ENCODE peak calls at places on chromosomes 4 and X, in five cellular contexts. One of them, this sample, is unnamed.

GRCh38 chrX:43003939-43004338 is 226.0 kb upstream of the PPP1R2C start:
- DNase-seq in hepatocyte: no peak
- DNase-seq in cardiac fibroblast: no peak
- DNase-seq in mammary epithelial cell: no peak
- DNase-seq in ascending aorta: no peak
- DNase-seq in this sample: no peak

GRCh38 chr4:13143704-13144103 is 340.4 kb downstream of the RAB28 start:
- DNase-seq in mammary epithelial cell: no peak
- DNase-seq in ascending aorta: no peak
- DNase-seq in hepatocyte: no peak
- DNase-seq in cardiac fibroblast: no peak
- DNase-seq in this sample: no peak

GRCh38 chr4:40253906-40254305 is 57.1 kb downstream of the RHOH start:
- DNase-seq in hepatocyte: no peak
- DNase-seq in ascending aorta: no peak
- DNase-seq in mammary epithelial cell: no peak
- DNase-seq in cardiac fibroblast: no peak
- DNase-seq in this sample: no peak

GRCh38 chr4:77599378-77599777 is 6.2 kb upstream of the CXCL13 start:
- DNase-seq in mammary epithelial cell: peak
- DNase-seq in hepatocyte: peak
- DNase-seq in cardiac fibroblast: peak
- DNase-seq in ascending aorta: no peak
- DNase-seq in this sample: no peak

GRCh38 chr4:47852121-47852520 is 14.3 kb upstream of the CORIN start:
- DNase-seq in ascending aorta: no peak
- DNase-seq in mammary epithelial cell: peak
- DNase-seq in cardiac fibroblast: peak
- DNase-seq in hepatocyte: no peak
- DNase-seq in this sample: no peak

GRCh38 chr4:123127218-123127617 is 204.8 kb upstream of the NUDT6 start:
- DNase-seq in hepatocyte: no peak
- DNase-seq in cardiac fibroblast: peak
- DNase-seq in mammary epithelial cell: peak
- DNase-seq in ascending aorta: no peak
- DNase-seq in this sample: no peak

GRCh38 chrX:16892504-16893362 is 22.6 kb upstream of the RBBP7 start:
- DNase-seq in mammary epithelial cell: peak
- DNase-seq in hepatocyte: peak
- DNase-seq in cardiac fibroblast: peak
- DNase-seq in ascending aorta: peak
- DNase-seq in this sample: peak

GRCh38 chr4:122576261-122577188 is 44.3 kb downstream of the IL21 start:
- DNase-seq in hepatocyte: peak
- DNase-seq in ascending aorta: no peak
- DNase-seq in mammary epithelial cell: peak
- DNase-seq in cardiac fibroblast: peak
- DNase-seq in this sample: no peak

GRCh38 chr4:82126641-82127040 is 247.2 kb downstream of the HNRNPD start:
- DNase-seq in hepatocyte: no peak
- DNase-seq in mammary epithelial cell: no peak
- DNase-seq in ascending aorta: no peak
- DNase-seq in cardiac fibroblast: no peak
- DNase-seq in this sample: no peak

GRCh38 chr4:25161599-25161960 is 1.3 kb upstream of the SEPSECS start:
- DNase-seq in cardiac fibroblast: no peak
- DNase-seq in mammary epithelial cell: peak
- DNase-seq in hepatocyte: peak
- DNase-seq in ascending aorta: no peak
- DNase-seq in this sample: no peak

GRCh38 chr4:61915501-61915900 is 715.4 kb downstream of the ADGRL3 start:
- DNase-seq in hepatocyte: no peak
- DNase-seq in ascending aorta: no peak
- DNase-seq in cardiac fibroblast: no peak
- DNase-seq in mammary epithelial cell: no peak
- DNase-seq in this sample: no peak

GRCh38 chrX:41144873-41145272 is 59.6 kb downstream of the USP9X start:
- DNase-seq in mammary epithelial cell: no peak
- DNase-seq in ascending aorta: no peak
- DNase-seq in cardiac fibroblast: no peak
- DNase-seq in hepatocyte: no peak
- DNase-seq in this sample: no peak

GRCh38 chrX:42664706-42665105 is 113.3 kb downstream of the PPP1R2C start:
- DNase-seq in ascending aorta: no peak
- DNase-seq in hepatocyte: no peak
- DNase-seq in mammary epithelial cell: no peak
- DNase-seq in cardiac fibroblast: no peak
- DNase-seq in this sample: no peak

GRCh38 chr4:187065836-187066235 is 342.2 kb upstream of the FAT1 start:
- DNase-seq in cardiac fibroblast: no peak
- DNase-seq in mammary epithelial cell: no peak
- DNase-seq in ascending aorta: no peak
- DNase-seq in hepatocyte: no peak
- DNase-seq in this sample: no peak

GRCh38 chr4:109588176-109588575 is 28.1 kb downstream of the MCUB start:
- DNase-seq in cardiac fibroblast: no peak
- DNase-seq in ascending aorta: no peak
- DNase-seq in hepatocyte: no peak
- DNase-seq in mammary epithelial cell: no peak
- DNase-seq in this sample: no peak

GRCh38 chr4:54440394-54441223 is 211.5 kb downstream of the PDGFRA start:
- DNase-seq in cardiac fibroblast: peak
- DNase-seq in ascending aorta: no peak
- DNase-seq in mammary epithelial cell: peak
- DNase-seq in hepatocyte: peak
- DNase-seq in this sample: no peak

GRCh38 chr4:95124906-95125504 is 367.2 kb downstream of the BMPR1B start:
- DNase-seq in hepatocyte: peak
- DNase-seq in mammary epithelial cell: peak
- DNase-seq in ascending aorta: no peak
- DNase-seq in cardiac fibroblast: peak
- DNase-seq in this sample: no peak

GRCh38 chrX:71167031-71167781 is 22.6 kb downstream of the NLGN3 start:
- DNase-seq in hepatocyte: no peak
- DNase-seq in cardiac fibroblast: no peak
- DNase-seq in mammary epithelial cell: no peak
- DNase-seq in ascending aorta: no peak
- DNase-seq in this sample: no peak

GRCh38 chr4:2068198-2068470 is 9.0 kb downstream of the NAT8L start:
- DNase-seq in hepatocyte: no peak
- DNase-seq in mammary epithelial cell: no peak
- DNase-seq in cardiac fibroblast: no peak
- DNase-seq in ascending aorta: no peak
- DNase-seq in this sample: no peak

GRCh38 chrX:71168134-71168533 is 23.5 kb downstream of the NLGN3 start:
- DNase-seq in cardiac fibroblast: no peak
- DNase-seq in mammary epithelial cell: no peak
- DNase-seq in ascending aorta: no peak
- DNase-seq in hepatocyte: no peak
- DNase-seq in this sample: no peak

GRCh38 chr4:39464886-39465501 is 6.1 kb downstream of the LIAS start:
- DNase-seq in hepatocyte: peak
- DNase-seq in mammary epithelial cell: peak
- DNase-seq in cardiac fibroblast: peak
- DNase-seq in ascending aorta: no peak
- DNase-seq in this sample: no peak

GRCh38 chrX:153651540-153652079 is 4.6 kb downstream of the DUSP9 start:
- DNase-seq in mammary epithelial cell: no peak
- DNase-seq in hepatocyte: no peak
- DNase-seq in cardiac fibroblast: no peak
- DNase-seq in ascending aorta: peak
- DNase-seq in this sample: no peak

GRCh38 chrX:66919280-66919832 is 280.5 kb upstream of the EDA2R start:
- DNase-seq in cardiac fibroblast: no peak
- DNase-seq in mammary epithelial cell: no peak
- DNase-seq in hepatocyte: peak
- DNase-seq in ascending aorta: no peak
- DNase-seq in this sample: no peak

GRCh38 chr4:172654482-172654881 is 514.1 kb upstream of the GALNT7 start:
- DNase-seq in ascending aorta: no peak
- DNase-seq in cardiac fibroblast: no peak
- DNase-seq in mammary epithelial cell: no peak
- DNase-seq in hepatocyte: no peak
- DNase-seq in this sample: no peak

GRCh38 chr4:108303488-108304177 is 134.9 kb upstream of the LEF1 start:
- DNase-seq in hepatocyte: no peak
- DNase-seq in ascending aorta: no peak
- DNase-seq in cardiac fibroblast: no peak
- DNase-seq in mammary epithelial cell: peak
- DNase-seq in this sample: no peak

GRCh38 chrX:101397779-101398178 is 7.0 kb downstream of the RPL36A start:
- DNase-seq in mammary epithelial cell: no peak
- DNase-seq in ascending aorta: no peak
- DNase-seq in cardiac fibroblast: peak
- DNase-seq in hepatocyte: peak
- DNase-seq in this sample: no peak

GRCh38 chr4:151325320-151326246 is at the start of gene SH3D19:
- DNase-seq in ascending aorta: peak
- DNase-seq in hepatocyte: peak
- DNase-seq in cardiac fibroblast: peak
- DNase-seq in mammary epithelial cell: peak
- DNase-seq in this sample: no peak

GRCh38 chrX:40531056-40531826 is 49.5 kb upstream of the ATP6AP2 start:
- DNase-seq in mammary epithelial cell: peak
- DNase-seq in hepatocyte: no peak
- DNase-seq in ascending aorta: no peak
- DNase-seq in cardiac fibroblast: no peak
- DNase-seq in this sample: no peak

GRCh38 chrX:153582896-153583295 is 16.0 kb downstream of the CCNQ start:
- DNase-seq in hepatocyte: peak
- DNase-seq in ascending aorta: no peak
- DNase-seq in mammary epithelial cell: peak
- DNase-seq in cardiac fibroblast: peak
- DNase-seq in this sample: peak

GRCh38 chrX:71215335-71215912 is 7.6 kb upstream of the GJB1 start:
- DNase-seq in mammary epithelial cell: no peak
- DNase-seq in ascending aorta: no peak
- DNase-seq in cardiac fibroblast: no peak
- DNase-seq in hepatocyte: no peak
- DNase-seq in this sample: no peak

GRCh38 chrX:153063315-153063714 is 7.0 kb downstream of the PNMA3 start:
- DNase-seq in mammary epithelial cell: no peak
- DNase-seq in cardiac fibroblast: peak
- DNase-seq in ascending aorta: no peak
- DNase-seq in hepatocyte: no peak
- DNase-seq in this sample: no peak

GRCh38 chrX:119427024-119427794 is 28.1 kb downstream of the SLC25A43 start:
- DNase-seq in ascending aorta: no peak
- DNase-seq in hepatocyte: no peak
- DNase-seq in cardiac fibroblast: peak
- DNase-seq in mammary epithelial cell: no peak
- DNase-seq in this sample: peak

GRCh38 chrX:40299502-40300118 is 201.9 kb upstream of the BCOR start:
- DNase-seq in hepatocyte: no peak
- DNase-seq in ascending aorta: no peak
- DNase-seq in cardiac fibroblast: no peak
- DNase-seq in mammary epithelial cell: no peak
- DNase-seq in this sample: no peak

GRCh38 chr4:76611611-76612010 is 176.6 kb downstream of the SHROOM3 start:
- DNase-seq in ascending aorta: peak
- DNase-seq in cardiac fibroblast: no peak
- DNase-seq in hepatocyte: peak
- DNase-seq in mammary epithelial cell: peak
- DNase-seq in this sample: no peak

GRCh38 chr4:84389406-84389805 is 109.7 kb downstream of the NKX6-1 start:
- DNase-seq in ascending aorta: no peak
- DNase-seq in cardiac fibroblast: no peak
- DNase-seq in hepatocyte: no peak
- DNase-seq in mammary epithelial cell: no peak
- DNase-seq in this sample: no peak

GRCh38 chr4:173736840-173737239 is 206.8 kb upstream of the HAND2 start:
- DNase-seq in hepatocyte: no peak
- DNase-seq in cardiac fibroblast: no peak
- DNase-seq in mammary epithelial cell: no peak
- DNase-seq in ascending aorta: no peak
- DNase-seq in this sample: no peak

GRCh38 chr4:83408958-83409357 is 46.7 kb downstream of the HELQ start:
- DNase-seq in ascending aorta: no peak
- DNase-seq in hepatocyte: no peak
- DNase-seq in cardiac fibroblast: no peak
- DNase-seq in mammary epithelial cell: no peak
- DNase-seq in this sample: no peak

GRCh38 chrX:1851527-1851926 is 236.7 kb downstream of the ASMT start:
- DNase-seq in ascending aorta: no peak
- DNase-seq in hepatocyte: no peak
- DNase-seq in mammary epithelial cell: no peak
- DNase-seq in cardiac fibroblast: no peak
- DNase-seq in this sample: no peak

GRCh38 chrX:84046403-84046984 is 141.5 kb downstream of the RPS6KA6 start:
- DNase-seq in cardiac fibroblast: peak
- DNase-seq in ascending aorta: no peak
- DNase-seq in mammary epithelial cell: peak
- DNase-seq in hepatocyte: peak
- DNase-seq in this sample: no peak
- TF ChIP-seq CTCF in cardiac fibroblast: peak
- TF ChIP-seq CTCF in ascending aorta: peak
- TF ChIP-seq CTCF in mammary epithelial cell: peak
- TF ChIP-seq CTCF in hepatocyte: peak
- TF ChIP-seq CTCF in this sample: no peak

DNA sequence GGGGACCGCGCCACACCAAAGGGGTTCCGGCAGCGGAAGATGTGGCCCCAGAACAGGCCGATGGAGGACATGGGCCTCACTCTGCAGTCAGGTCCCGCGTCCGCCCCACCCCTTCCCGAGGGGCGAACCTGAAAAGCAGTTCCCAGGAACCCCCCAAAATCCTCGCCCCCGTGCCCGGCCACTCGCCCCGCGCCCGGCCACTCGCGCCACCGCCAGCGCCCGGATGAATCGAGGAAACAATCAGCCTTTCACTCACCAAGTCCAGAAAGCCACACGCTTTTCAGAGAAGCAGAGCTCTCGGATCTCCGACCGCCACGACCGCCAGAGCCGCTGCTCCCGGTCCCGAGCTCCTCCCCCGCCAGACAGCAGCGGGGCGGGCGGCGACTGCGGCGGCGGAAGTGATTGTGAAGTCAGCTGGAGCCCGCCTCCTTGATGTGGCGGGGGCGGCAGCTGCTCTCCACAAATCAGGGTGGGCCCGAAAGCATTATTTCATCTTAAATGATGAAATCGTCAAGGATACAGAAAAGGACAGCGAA is at the start of gene PJA1:
- DNase-seq in cardiac fibroblast: peak
- DNase-seq in hepatocyte: peak
- DNase-seq in ascending aorta: peak
- DNase-seq in mammary epithelial cell: peak
- DNase-seq in this sample: peak
- TF ChIP-seq CTCF in cardiac fibroblast: no peak
- TF ChIP-seq CTCF in hepatocyte: no peak
- TF ChIP-seq CTCF in ascending aorta: no peak
- TF ChIP-seq CTCF in mammary epithelial cell: no peak
- TF ChIP-seq CTCF in this sample: no peak

GRCh38 chr4:92014060-92014459 is 289.7 kb upstream of the GRID2 start:
- DNase-seq in ascending aorta: no peak
- DNase-seq in cardiac fibroblast: peak
- DNase-seq in mammary epithelial cell: no peak
- DNase-seq in hepatocyte: peak
- DNase-seq in this sample: no peak

GRCh38 chr4:92012899-92013867 is 290.6 kb upstream of the GRID2 start:
- DNase-seq in mammary epithelial cell: no peak
- DNase-seq in cardiac fibroblast: no peak
- DNase-seq in hepatocyte: peak
- DNase-seq in ascending aorta: no peak
- DNase-seq in this sample: no peak
- TF ChIP-seq CTCF in mammary epithelial cell: no peak
- TF ChIP-seq CTCF in cardiac fibroblast: no peak
- TF ChIP-seq CTCF in hepatocyte: peak
- TF ChIP-seq CTCF in ascending aorta: no peak
- TF ChIP-seq CTCF in this sample: no peak

GRCh38 chr4:44493924-44494323 is 45.3 kb upstream of the KCTD8 start:
- DNase-seq in ascending aorta: no peak
- DNase-seq in cardiac fibroblast: peak
- DNase-seq in hepatocyte: peak
- DNase-seq in mammary epithelial cell: peak
- DNase-seq in this sample: no peak
- TF ChIP-seq CTCF in ascending aorta: no peak
- TF ChIP-seq CTCF in cardiac fibroblast: peak
- TF ChIP-seq CTCF in hepatocyte: peak
- TF ChIP-seq CTCF in mammary epithelial cell: peak
- TF ChIP-seq CTCF in this sample: no peak

This sample was measured in natural killer cell.